ENCODE peak calls at places on chromosomes 7 and 10, in four cellular contexts. One of them, this sample, is unnamed. For H3K4me1, the result is how much of the 10 kb centered on the place peaks cover.

GRCh38 chr10:25130911-25131310 is 43.9 kb upstream of the GPR158 start:
- DNase-seq in OCI-LY7: no peak
- DNase-seq in colonic mucosa: no peak
- DNase-seq in uterus: no peak
- DNase-seq in this sample: no peak

GRCh38 chr7:133582766-133583523 is 330.1 kb downstream of the EXOC4 start:
- DNase-seq in OCI-LY7: no peak
- DNase-seq in colonic mucosa: no peak
- DNase-seq in uterus: no peak
- DNase-seq in this sample: no peak

GRCh38 chr7:21383833-21384220 is 44.1 kb upstream of the SP4 start:
- DNase-seq in OCI-LY7: no peak
- DNase-seq in colonic mucosa: no peak
- DNase-seq in uterus: no peak
- DNase-seq in this sample: no peak

GRCh38 chr7:409344-410281 is 110.0 kb downstream of the PDGFA start:
- DNase-seq in OCI-LY7: no peak
- DNase-seq in colonic mucosa: no peak
- DNase-seq in uterus: no peak
- DNase-seq in this sample: no peak

GRCh38 chr10:5266804-5267203 is 70.2 kb downstream of the AKR1C4 start:
- DNase-seq in OCI-LY7: no peak
- DNase-seq in colonic mucosa: no peak
- DNase-seq in uterus: no peak
- DNase-seq in this sample: no peak

GRCh38 chr10:103504181-103504783 is 10.8 kb downstream of the NEURL1 start:
- DNase-seq in OCI-LY7: no peak
- DNase-seq in colonic mucosa: no peak
- DNase-seq in uterus: peak
- DNase-seq in this sample: peak

GRCh38 chr7:6228865-6229264 is 43.6 kb downstream of the CYTH3 start:
- DNase-seq in OCI-LY7: peak
- DNase-seq in colonic mucosa: no peak
- DNase-seq in uterus: no peak
- DNase-seq in this sample: no peak

GRCh38 chr10:93272884-93273675 is 199.4 kb downstream of the CYP26A1 start:
- DNase-seq in OCI-LY7: no peak
- DNase-seq in colonic mucosa: no peak
- DNase-seq in uterus: no peak
- DNase-seq in this sample: no peak

GRCh38 chr7:95893484-95893883 is 121.1 kb downstream of the DYNC1I1 start:
- DNase-seq in OCI-LY7: no peak
- DNase-seq in colonic mucosa: no peak
- DNase-seq in uterus: no peak
- DNase-seq in this sample: no peak

GRCh38 chr7:150954201-150954985 is 23.7 kb downstream of the KCNH2 start:
- DNase-seq in OCI-LY7: no peak
- DNase-seq in colonic mucosa: no peak
- DNase-seq in uterus: peak
- DNase-seq in this sample: no peak

GRCh38 chr7:116679495-116679894 is 7.5 kb downstream of the MET start:
- DNase-seq in OCI-LY7: no peak
- DNase-seq in colonic mucosa: no peak
- DNase-seq in uterus: no peak
- DNase-seq in this sample: no peak

GRCh38 chr7:116686812-116687419 is 14.9 kb downstream of the MET start:
- DNase-seq in OCI-LY7: no peak
- DNase-seq in colonic mucosa: peak
- DNase-seq in uterus: no peak
- DNase-seq in this sample: no peak

GRCh38 chr7:116687801-116688201 is 15.8 kb downstream of the MET start:
- DNase-seq in OCI-LY7: no peak
- DNase-seq in colonic mucosa: no peak
- DNase-seq in uterus: no peak
- DNase-seq in this sample: no peak

GRCh38 chr7:116686033-116686432 is 14.0 kb downstream of the MET start:
- DNase-seq in OCI-LY7: no peak
- DNase-seq in colonic mucosa: no peak
- DNase-seq in uterus: no peak
- DNase-seq in this sample: no peak

DNA sequence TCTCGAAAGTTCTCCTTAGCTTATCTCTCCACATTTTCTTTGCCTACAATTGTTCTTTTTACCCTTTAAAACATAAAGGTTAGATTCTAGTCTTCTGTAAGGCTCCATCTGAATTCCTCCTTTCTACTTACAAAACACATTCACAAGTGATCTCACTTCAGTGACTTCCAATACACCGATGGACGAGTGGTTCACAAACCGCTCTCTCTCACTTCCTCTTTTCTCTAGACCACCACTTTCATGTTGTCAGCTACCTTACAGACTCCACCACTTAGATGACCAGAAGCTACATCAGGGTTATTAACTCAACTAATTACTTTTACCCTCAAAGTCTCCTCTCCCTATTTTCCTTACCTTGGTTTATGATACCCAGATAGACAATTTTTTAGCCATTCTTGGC is 11.8 kb downstream of the MET start:
- DNase-seq in OCI-LY7: peak
- DNase-seq in colonic mucosa: no peak
- DNase-seq in uterus: no peak
- DNase-seq in this sample: no peak
- H3K4me1 ChIP-seq in OCI-LY7: under half
- H3K4me1 ChIP-seq in colonic mucosa: under half
- H3K4me1 ChIP-seq in uterus: under half
- H3K4me1 ChIP-seq in this sample: under half

GRCh38 chr10:61978965-61979364 is 77.5 kb downstream of the ARID5B start:
- DNase-seq in OCI-LY7: no peak
- DNase-seq in colonic mucosa: no peak
- DNase-seq in uterus: no peak
- DNase-seq in this sample: no peak
- TF ChIP-seq CTCF in OCI-LY7: peak
- TF ChIP-seq CTCF in colonic mucosa: peak
- TF ChIP-seq CTCF in uterus: no peak
- TF ChIP-seq CTCF in this sample: no peak

GRCh38 chr10:85995791-85996190 is 370.8 kb downstream of the GRID1 start:
- DNase-seq in OCI-LY7: peak
- DNase-seq in colonic mucosa: peak
- DNase-seq in uterus: no peak
- DNase-seq in this sample: peak
- H3K27ac ChIP-seq in OCI-LY7: no peak
- H3K27ac ChIP-seq in colonic mucosa: no peak
- H3K27ac ChIP-seq in uterus: no peak
- H3K27ac ChIP-seq in this sample: no peak

DNA sequence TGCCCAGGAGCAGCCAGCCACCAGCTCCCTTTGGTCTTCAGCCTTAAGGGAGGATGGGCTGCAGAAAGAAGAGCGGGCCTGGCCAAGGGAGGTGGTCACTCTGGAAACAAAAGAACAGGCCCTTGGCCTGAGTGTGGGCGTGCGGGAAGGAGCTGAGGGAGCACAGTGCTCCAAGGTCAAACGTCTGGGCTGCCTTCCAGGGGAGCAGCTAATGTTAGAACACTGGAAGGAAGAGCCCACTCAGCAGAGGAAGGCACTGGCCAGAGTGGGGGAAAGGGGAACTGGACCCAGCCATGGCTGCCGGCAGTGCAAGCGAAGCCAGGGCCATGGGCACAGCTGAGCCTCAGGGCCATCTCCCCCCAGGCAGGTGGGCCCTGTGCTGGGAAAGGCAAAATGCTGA is 42.7 kb downstream of the FAM53B start:
- DNase-seq in OCI-LY7: no peak
- DNase-seq in colonic mucosa: peak
- DNase-seq in uterus: peak
- DNase-seq in this sample: peak
- H3K4me1 ChIP-seq in OCI-LY7: half or more
- H3K4me1 ChIP-seq in colonic mucosa: under half
- H3K4me1 ChIP-seq in uterus: under half
- H3K4me1 ChIP-seq in this sample: under half

GRCh38 chr10:110600487-110601101 is 33.1 kb downstream of the SMC3 start:
- DNase-seq in OCI-LY7: peak
- DNase-seq in colonic mucosa: no peak
- DNase-seq in uterus: no peak
- DNase-seq in this sample: peak
- TF ChIP-seq CTCF in OCI-LY7: peak
- TF ChIP-seq CTCF in colonic mucosa: peak
- TF ChIP-seq CTCF in uterus: no peak
- TF ChIP-seq CTCF in this sample: no peak

DNA sequence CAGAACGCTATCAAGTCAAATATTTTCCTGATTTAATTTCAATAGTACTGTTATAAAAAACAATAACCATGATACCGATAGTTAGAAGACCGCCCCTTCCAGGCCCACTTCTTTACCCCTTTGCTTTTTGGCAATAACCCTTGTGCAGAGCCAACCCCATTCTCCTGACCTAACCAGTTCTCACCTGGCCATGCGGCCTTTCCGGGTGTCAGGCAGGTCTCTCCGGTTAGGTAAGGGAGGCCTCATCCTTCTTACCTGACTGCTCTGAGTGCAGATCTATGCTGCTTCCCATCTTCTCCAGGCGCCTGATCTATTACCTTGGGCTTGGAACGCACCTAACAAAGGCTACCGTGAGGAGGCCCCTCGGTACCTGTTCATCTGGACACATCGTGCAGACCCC is 26.6 kb downstream of the ZMIZ1 start:
- DNase-seq in OCI-LY7: no peak
- DNase-seq in colonic mucosa: no peak
- DNase-seq in uterus: no peak
- DNase-seq in this sample: no peak
- H3K27ac ChIP-seq in OCI-LY7: no peak
- H3K27ac ChIP-seq in colonic mucosa: peak
- H3K27ac ChIP-seq in uterus: peak
- H3K27ac ChIP-seq in this sample: peak

GRCh38 chr7:73847941-73848723 is 5.8 kb upstream of the METTL27 start:
- DNase-seq in OCI-LY7: no peak
- DNase-seq in colonic mucosa: no peak
- DNase-seq in uterus: no peak
- DNase-seq in this sample: no peak

GRCh38 chr7:73850212-73850611 is 7.9 kb upstream of the METTL27 start:
- DNase-seq in OCI-LY7: no peak
- DNase-seq in colonic mucosa: no peak
- DNase-seq in uterus: no peak
- DNase-seq in this sample: no peak

GRCh38 chr7:73852500-73852899 is 8.5 kb upstream of the TMEM270 start:
- DNase-seq in OCI-LY7: no peak
- DNase-seq in colonic mucosa: no peak
- DNase-seq in uterus: no peak
- DNase-seq in this sample: no peak

GRCh38 chr7:73850781-73851207 is 8.5 kb upstream of the METTL27 start:
- DNase-seq in OCI-LY7: no peak
- DNase-seq in colonic mucosa: peak
- DNase-seq in uterus: peak
- DNase-seq in this sample: no peak

DNA sequence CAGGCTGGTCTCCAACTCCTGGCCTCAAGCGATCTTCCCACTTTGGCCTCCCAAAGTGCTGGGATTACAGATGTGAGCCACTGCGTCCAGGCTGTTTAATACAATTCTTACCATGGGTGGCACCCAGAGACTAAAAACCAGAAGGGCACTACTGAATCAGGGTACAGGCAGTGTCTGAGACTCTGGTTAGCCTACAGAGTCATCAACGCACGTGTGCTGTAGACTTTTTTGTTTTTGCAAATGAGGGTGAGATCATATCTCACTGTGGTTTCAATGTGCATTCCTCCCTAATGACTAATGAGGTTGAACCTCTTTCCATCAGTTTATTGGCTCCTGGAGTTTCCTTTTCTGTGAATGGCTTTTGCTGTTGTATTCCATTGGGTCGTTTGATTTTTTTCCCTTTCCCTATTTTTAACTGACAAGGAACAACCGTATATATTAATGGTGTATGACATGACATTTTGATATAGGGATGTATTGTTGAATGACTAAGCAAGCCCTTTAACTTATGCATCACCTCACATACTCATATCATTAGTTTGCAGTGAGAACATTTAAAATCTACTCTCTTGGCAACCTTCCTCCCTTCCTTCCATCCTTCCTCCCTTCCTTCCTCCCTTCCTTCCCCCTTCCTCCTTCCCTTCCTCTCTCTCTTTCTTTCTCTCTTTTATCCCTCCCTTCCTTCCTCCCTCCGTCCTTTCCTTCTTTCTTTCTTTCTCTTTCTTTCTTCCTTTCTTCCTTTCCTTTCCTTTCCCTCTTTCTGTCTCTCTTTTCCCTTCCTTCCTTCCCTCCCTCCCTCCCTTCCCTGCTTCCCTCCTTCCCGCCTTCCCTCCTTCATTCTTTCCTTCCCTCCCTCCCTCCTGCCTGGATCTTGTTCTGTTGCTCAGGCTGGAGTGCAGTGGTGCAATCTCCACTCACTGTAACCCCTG is 9.3 kb upstream of the TMEM270 start:
- DNase-seq in OCI-LY7: no peak
- DNase-seq in colonic mucosa: no peak
- DNase-seq in uterus: peak
- DNase-seq in this sample: no peak
- H3K4me1 ChIP-seq in OCI-LY7: under half
- H3K4me1 ChIP-seq in colonic mucosa: under half
- H3K4me1 ChIP-seq in uterus: under half
- H3K4me1 ChIP-seq in this sample: under half